ENCODE peak calls at places on chromosome 13, in six cellular contexts. One of them, this sample, is unnamed.

GRCh38 chr13:114129649-114130062 is 2.8 kb downstream of the RASA3 start:
- DNase-seq in progenitor cell of endocrine pancreas: no peak
- DNase-seq in AG08396: no peak
- DNase-seq in nephron progenitor cell: no peak
- DNase-seq in fibroblast of mammary gland: no peak
- DNase-seq in effector CD4-positive, alpha-beta T cell: no peak
- DNase-seq in this sample: no peak

GRCh38 chr13:94711561-94712286 is 621 bp downstream of the SOX21 start:
- DNase-seq in fibroblast of mammary gland: peak
- DNase-seq in nephron progenitor cell: no peak
- DNase-seq in effector CD4-positive, alpha-beta T cell: no peak
- DNase-seq in AG08396: no peak
- DNase-seq in progenitor cell of endocrine pancreas: peak
- DNase-seq in this sample: no peak

GRCh38 chr13:78598933-78599332 is 4.4 kb downstream of the POU4F1 start:
- DNase-seq in effector CD4-positive, alpha-beta T cell: no peak
- DNase-seq in fibroblast of mammary gland: no peak
- DNase-seq in nephron progenitor cell: no peak
- DNase-seq in AG08396: no peak
- DNase-seq in progenitor cell of endocrine pancreas: no peak
- DNase-seq in this sample: no peak

GRCh38 chr13:45333973-45334922 is 6.7 kb downstream of the TPT1 start:
- DNase-seq in effector CD4-positive, alpha-beta T cell: peak
- DNase-seq in nephron progenitor cell: no peak
- DNase-seq in fibroblast of mammary gland: peak
- DNase-seq in progenitor cell of endocrine pancreas: no peak
- DNase-seq in AG08396: no peak
- DNase-seq in this sample: no peak

GRCh38 chr13:27599845-27600553 is 20.3 kb downstream of the LNX2 start:
- DNase-seq in nephron progenitor cell: no peak
- DNase-seq in AG08396: peak
- DNase-seq in progenitor cell of endocrine pancreas: no peak
- DNase-seq in fibroblast of mammary gland: peak
- DNase-seq in effector CD4-positive, alpha-beta T cell: no peak
- DNase-seq in this sample: no peak

GRCh38 chr13:36531746-36532486 is 99.6 kb downstream of the CCNA1 start:
- DNase-seq in nephron progenitor cell: no peak
- DNase-seq in progenitor cell of endocrine pancreas: no peak
- DNase-seq in AG08396: no peak
- DNase-seq in fibroblast of mammary gland: peak
- DNase-seq in effector CD4-positive, alpha-beta T cell: no peak
- DNase-seq in this sample: no peak

GRCh38 chr13:98327326-98328314 is 150.6 kb upstream of the RNF113B start:
- DNase-seq in effector CD4-positive, alpha-beta T cell: no peak
- DNase-seq in nephron progenitor cell: peak
- DNase-seq in fibroblast of mammary gland: peak
- DNase-seq in progenitor cell of endocrine pancreas: no peak
- DNase-seq in AG08396: peak
- DNase-seq in this sample: no peak

GRCh38 chr13:32443111-32443510 is 15.2 kb upstream of the N4BP2L1 start:
- DNase-seq in progenitor cell of endocrine pancreas: no peak
- DNase-seq in effector CD4-positive, alpha-beta T cell: peak
- DNase-seq in AG08396: no peak
- DNase-seq in fibroblast of mammary gland: peak
- DNase-seq in nephron progenitor cell: no peak
- DNase-seq in this sample: peak

GRCh38 chr13:40168425-40169155 is 497.9 kb downstream of the FOXO1 start:
- DNase-seq in progenitor cell of endocrine pancreas: no peak
- DNase-seq in AG08396: no peak
- DNase-seq in nephron progenitor cell: no peak
- DNase-seq in effector CD4-positive, alpha-beta T cell: no peak
- DNase-seq in fibroblast of mammary gland: no peak
- DNase-seq in this sample: no peak

GRCh38 chr13:34816118-34816517 is 126.0 kb upstream of the NBEA start:
- DNase-seq in effector CD4-positive, alpha-beta T cell: no peak
- DNase-seq in fibroblast of mammary gland: no peak
- DNase-seq in progenitor cell of endocrine pancreas: no peak
- DNase-seq in nephron progenitor cell: no peak
- DNase-seq in AG08396: no peak
- DNase-seq in this sample: no peak

GRCh38 chr13:28137556-28137955 is 789 bp upstream of the PAN3 start:
- DNase-seq in nephron progenitor cell: no peak
- DNase-seq in AG08396: peak
- DNase-seq in effector CD4-positive, alpha-beta T cell: no peak
- DNase-seq in progenitor cell of endocrine pancreas: no peak
- DNase-seq in fibroblast of mammary gland: peak
- DNase-seq in this sample: no peak

GRCh38 chr13:41700790-41701310 is 243.5 kb downstream of the RGCC start:
- DNase-seq in nephron progenitor cell: no peak
- DNase-seq in effector CD4-positive, alpha-beta T cell: no peak
- DNase-seq in fibroblast of mammary gland: peak
- DNase-seq in AG08396: peak
- DNase-seq in progenitor cell of endocrine pancreas: no peak
- DNase-seq in this sample: no peak

GRCh38 chr13:25977671-25978070 is 74.1 kb downstream of the SHISA2 start:
- DNase-seq in progenitor cell of endocrine pancreas: no peak
- DNase-seq in fibroblast of mammary gland: no peak
- DNase-seq in AG08396: no peak
- DNase-seq in effector CD4-positive, alpha-beta T cell: no peak
- DNase-seq in nephron progenitor cell: no peak
- DNase-seq in this sample: no peak

GRCh38 chr13:111177081-111177711 is 62.1 kb downstream of the ARHGEF7 start:
- DNase-seq in progenitor cell of endocrine pancreas: no peak
- DNase-seq in effector CD4-positive, alpha-beta T cell: peak
- DNase-seq in AG08396: no peak
- DNase-seq in nephron progenitor cell: no peak
- DNase-seq in fibroblast of mammary gland: peak
- DNase-seq in this sample: peak

GRCh38 chr13:48505597-48506091 is 27.2 kb downstream of the RCBTB2 start:
- DNase-seq in effector CD4-positive, alpha-beta T cell: peak
- DNase-seq in fibroblast of mammary gland: no peak
- DNase-seq in progenitor cell of endocrine pancreas: no peak
- DNase-seq in nephron progenitor cell: no peak
- DNase-seq in AG08396: peak
- DNase-seq in this sample: peak

GRCh38 chr13:81017525-81018152 is 676.7 kb upstream of the SPRY2 start:
- DNase-seq in fibroblast of mammary gland: peak
- DNase-seq in effector CD4-positive, alpha-beta T cell: no peak
- DNase-seq in progenitor cell of endocrine pancreas: no peak
- DNase-seq in nephron progenitor cell: peak
- DNase-seq in AG08396: peak
- DNase-seq in this sample: no peak

GRCh38 chr13:44259045-44260042 is 114.3 kb upstream of the SERP2 start:
- DNase-seq in progenitor cell of endocrine pancreas: no peak
- DNase-seq in AG08396: no peak
- DNase-seq in effector CD4-positive, alpha-beta T cell: peak
- DNase-seq in nephron progenitor cell: no peak
- DNase-seq in fibroblast of mammary gland: peak
- DNase-seq in this sample: peak

GRCh38 chr13:76890036-76890435 is 3.8 kb upstream of the KCTD12 start:
- DNase-seq in nephron progenitor cell: no peak
- DNase-seq in AG08396: no peak
- DNase-seq in effector CD4-positive, alpha-beta T cell: no peak
- DNase-seq in progenitor cell of endocrine pancreas: no peak
- DNase-seq in fibroblast of mammary gland: peak
- DNase-seq in this sample: no peak

GRCh38 chr13:34207334-34207733 is 389.4 kb downstream of the RFC3 start:
- DNase-seq in progenitor cell of endocrine pancreas: no peak
- DNase-seq in fibroblast of mammary gland: peak
- DNase-seq in nephron progenitor cell: no peak
- DNase-seq in AG08396: peak
- DNase-seq in effector CD4-positive, alpha-beta T cell: no peak
- DNase-seq in this sample: no peak

GRCh38 chr13:31119966-31120733 is 41.6 kb downstream of the HSPH1 start:
- DNase-seq in progenitor cell of endocrine pancreas: no peak
- DNase-seq in nephron progenitor cell: no peak
- DNase-seq in effector CD4-positive, alpha-beta T cell: no peak
- DNase-seq in AG08396: no peak
- DNase-seq in fibroblast of mammary gland: peak
- DNase-seq in this sample: no peak

GRCh38 chr13:22486490-22486889 is 694.3 kb upstream of the SGCG start:
- DNase-seq in fibroblast of mammary gland: no peak
- DNase-seq in AG08396: no peak
- DNase-seq in effector CD4-positive, alpha-beta T cell: no peak
- DNase-seq in nephron progenitor cell: no peak
- DNase-seq in progenitor cell of endocrine pancreas: no peak
- DNase-seq in this sample: no peak

GRCh38 chr13:98349731-98350305 is 172.7 kb upstream of the RNF113B start:
- DNase-seq in nephron progenitor cell: peak
- DNase-seq in fibroblast of mammary gland: no peak
- DNase-seq in progenitor cell of endocrine pancreas: no peak
- DNase-seq in AG08396: no peak
- DNase-seq in effector CD4-positive, alpha-beta T cell: no peak
- DNase-seq in this sample: peak

GRCh38 chr13:93045836-93046235 is 180.8 kb upstream of the GPC6 start:
- DNase-seq in effector CD4-positive, alpha-beta T cell: no peak
- DNase-seq in fibroblast of mammary gland: peak
- DNase-seq in AG08396: no peak
- DNase-seq in nephron progenitor cell: no peak
- DNase-seq in progenitor cell of endocrine pancreas: no peak
- DNase-seq in this sample: no peak

GRCh38 chr13:112174476-112175110 is 107.6 kb downstream of the SOX1 start:
- DNase-seq in AG08396: no peak
- DNase-seq in progenitor cell of endocrine pancreas: no peak
- DNase-seq in nephron progenitor cell: no peak
- DNase-seq in effector CD4-positive, alpha-beta T cell: no peak
- DNase-seq in fibroblast of mammary gland: no peak
- DNase-seq in this sample: no peak

GRCh38 chr13:95256086-95256485 is 45.2 kb downstream of the ABCC4 start:
- DNase-seq in nephron progenitor cell: no peak
- DNase-seq in AG08396: peak
- DNase-seq in effector CD4-positive, alpha-beta T cell: no peak
- DNase-seq in fibroblast of mammary gland: peak
- DNase-seq in progenitor cell of endocrine pancreas: no peak
- DNase-seq in this sample: no peak

GRCh38 chr13:113337556-113337955 is 26.4 kb downstream of the GRTP1 start:
- DNase-seq in nephron progenitor cell: no peak
- DNase-seq in fibroblast of mammary gland: no peak
- DNase-seq in effector CD4-positive, alpha-beta T cell: no peak
- DNase-seq in AG08396: no peak
- DNase-seq in progenitor cell of endocrine pancreas: no peak
- DNase-seq in this sample: no peak

GRCh38 chr13:45602183-45602582 is 13.4 kb downstream of the ERICH6B start:
- DNase-seq in fibroblast of mammary gland: no peak
- DNase-seq in nephron progenitor cell: no peak
- DNase-seq in effector CD4-positive, alpha-beta T cell: no peak
- DNase-seq in progenitor cell of endocrine pancreas: no peak
- DNase-seq in AG08396: no peak
- DNase-seq in this sample: no peak

GRCh38 chr13:28533049-28533436 is 38.1 kb upstream of the FLT1 start:
- DNase-seq in fibroblast of mammary gland: no peak
- DNase-seq in AG08396: no peak
- DNase-seq in nephron progenitor cell: no peak
- DNase-seq in progenitor cell of endocrine pancreas: no peak
- DNase-seq in effector CD4-positive, alpha-beta T cell: no peak
- DNase-seq in this sample: no peak

GRCh38 chr13:109715902-109716301 is 70.5 kb downstream of the IRS2 start:
- DNase-seq in effector CD4-positive, alpha-beta T cell: no peak
- DNase-seq in AG08396: peak
- DNase-seq in progenitor cell of endocrine pancreas: no peak
- DNase-seq in fibroblast of mammary gland: peak
- DNase-seq in nephron progenitor cell: no peak
- DNase-seq in this sample: no peak

GRCh38 chr13:49569993-49570689 is 15.2 kb downstream of the RCBTB1 start:
- DNase-seq in AG08396: no peak
- DNase-seq in effector CD4-positive, alpha-beta T cell: no peak
- DNase-seq in fibroblast of mammary gland: no peak
- DNase-seq in nephron progenitor cell: no peak
- DNase-seq in progenitor cell of endocrine pancreas: no peak
- DNase-seq in this sample: no peak

GRCh38 chr13:23966691-23967615 is 69.7 kb upstream of the C1QTNF9B start:
- DNase-seq in progenitor cell of endocrine pancreas: no peak
- DNase-seq in fibroblast of mammary gland: no peak
- DNase-seq in nephron progenitor cell: no peak
- DNase-seq in AG08396: no peak
- DNase-seq in effector CD4-positive, alpha-beta T cell: no peak
- DNase-seq in this sample: no peak

GRCh38 chr13:30289533-30289932 is 17.8 kb downstream of the KATNAL1 start:
- DNase-seq in nephron progenitor cell: no peak
- DNase-seq in fibroblast of mammary gland: no peak
- DNase-seq in AG08396: no peak
- DNase-seq in effector CD4-positive, alpha-beta T cell: no peak
- DNase-seq in progenitor cell of endocrine pancreas: no peak
- DNase-seq in this sample: no peak

This sample was measured in transverse colon.